ENCODE peak calls at places on chromosomes 4 and X, in seven cellular contexts. M is AG10803, Q is omental fat pad, X is foreskin fibroblast, E is GM12878, G is ovary, J is GM10248. T is an unnamed sample.
A peak's percentile ranks its signal among the peaks of the same experiment; 100 is the strongest.

GRCh38 chr4:154984148-154984547 is 203.1 kb downstream of the RBM46 start:
- DNase-seq in X (no peak), J (peak; percentile 12), Q (no peak), E (peak; percentile 32), M (no peak), G (no peak), T (no peak)

GRCh38 chr4:82380344-82380743 is 6.6 kb upstream of the HNRNPD start:
- DNase-seq in G (no peak), M (no peak), J (no peak), E (no peak), X (no peak), Q (no peak), T (peak; percentile 97)

GRCh38 chr4:118329849-118330248 is 23.0 kb downstream of the PRSS12 start:
- DNase-seq in E (no peak), G (no peak), X (no peak), J (no peak), Q (no peak), M (no peak), T (no peak)

GRCh38 chrX:6761251-6761650 is 226.3 kb upstream of the VCX3A start:
- DNase-seq in X (no peak), J (no peak), M (no peak), G (no peak), Q (no peak), E (no peak), T (no peak)

GRCh38 chrX:147476008-147476407 is 435.7 kb upstream of the FMR1 start:
- DNase-seq in J (peak; percentile 1), M (no peak), X (no peak), G (no peak), E (no peak), Q (no peak), T (peak; percentile 58)

GRCh38 chr4:19583827-19584569 is 667.7 kb upstream of the SLIT2 start:
- DNase-seq in Q (no peak), X (peak; percentile 4), G (no peak), J (no peak), M (peak; percentile 26), E (no peak), T (peak; percentile 90)

GRCh38 chr4:179867300-179867878 is 2375.8 kb upstream of the TENM3 start:
- DNase-seq in X (no peak), J (peak; percentile 56), E (peak; percentile 16), M (no peak), G (no peak), Q (no peak), T (peak; percentile 81)

GRCh38 chrX:36856849-36857248 is 151.3 kb upstream of the FAM47C start:
- DNase-seq in M (no peak), Q (no peak), X (no peak), J (no peak), E (no peak), G (no peak), T (peak; percentile 17)

GRCh38 chr4:85964298-85964697 is 395.6 kb downstream of the MAPK10 start:
- DNase-seq in J (no peak), X (no peak), Q (no peak), E (no peak), G (no peak), M (no peak), T (peak; percentile 26)

GRCh38 chr4:153062652-153063168 is 126.6 kb downstream of the FHDC1 start:
- DNase-seq in G (no peak), M (no peak), J (no peak), Q (no peak), E (no peak), X (no peak), T (no peak)

GRCh38 chr4:4377683-4378082 is 9.2 kb upstream of the NSG1 start:
- DNase-seq in Q (no peak), G (no peak), J (no peak), X (no peak), M (no peak), E (no peak), T (no peak)

GRCh38 chrX:132257116-132257515 is 37.9 kb upstream of the RAP2C start:
- DNase-seq in G (no peak), E (no peak), J (no peak), Q (no peak), X (peak; percentile 35), M (peak; percentile 72), T (no peak)

GRCh38 chrX:119062750-119063374 is 9.9 kb upstream of the CT47C1 start:
- DNase-seq in J (no peak), E (no peak), Q (no peak), X (peak; percentile 33), M (no peak), G (no peak), T (peak; percentile 33)

GRCh38 chr4:110196871-110197420 is 1.5 kb downstream of the ELOVL6 start:
- DNase-seq in X (peak; percentile 73), J (peak; percentile 46), M (peak; percentile 39), G (peak; percentile 37), E (no peak), Q (no peak), T (peak; percentile 48)

GRCh38 chrX:28189011-28189410 is 207.8 kb upstream of the DCAF8L1 start:
- DNase-seq in G (no peak), X (peak; percentile 15), E (no peak), M (no peak), Q (no peak), J (no peak), T (peak; percentile 83)

GRCh38 chr4:150931796-150932195 is 83.3 kb downstream of the LRBA start:
- DNase-seq in M (no peak), J (no peak), G (no peak), Q (no peak), E (no peak), X (no peak), T (no peak)

GRCh38 chr4:185730387-185730786 is 81.6 kb downstream of the SORBS2 start:
- DNase-seq in M (peak; percentile 35), J (no peak), G (no peak), Q (no peak), X (no peak), E (no peak), T (peak; percentile 76)

GRCh38 chrX:152635941-152636340 is 1.8 kb upstream of the GABRQ start:
- DNase-seq in Q (no peak), G (no peak), X (peak; percentile 74), M (peak; percentile 61), J (no peak), E (no peak), T (peak; percentile 66)

GRCh38 chr4:158998624-158999023 is 104.3 kb upstream of the RAPGEF2 start:
- DNase-seq in X (peak; percentile 60), G (no peak), E (no peak), J (no peak), M (peak; percentile 60), Q (no peak), T (peak; percentile 63)

GRCh38 chr4:62528874-62529273 is 1328.7 kb downstream of the ADGRL3 start:
- DNase-seq in X (no peak), E (no peak), M (no peak), J (no peak), Q (no peak), G (no peak), T (no peak)

GRCh38 chrX:118727686-118728339 is 407 bp downstream of the IL13RA1 start:
- DNase-seq in Q (no peak), E (no peak), X (peak; percentile 58), M (peak; percentile 34), J (no peak), G (peak; percentile 29), T (no peak)

GRCh38 chr4:88758264-88758663 is 60.6 kb upstream of the NAP1L5 start:
- DNase-seq in E (no peak), G (no peak), Q (no peak), X (peak; percentile 22), M (no peak), J (no peak), T (no peak)

DNA sequence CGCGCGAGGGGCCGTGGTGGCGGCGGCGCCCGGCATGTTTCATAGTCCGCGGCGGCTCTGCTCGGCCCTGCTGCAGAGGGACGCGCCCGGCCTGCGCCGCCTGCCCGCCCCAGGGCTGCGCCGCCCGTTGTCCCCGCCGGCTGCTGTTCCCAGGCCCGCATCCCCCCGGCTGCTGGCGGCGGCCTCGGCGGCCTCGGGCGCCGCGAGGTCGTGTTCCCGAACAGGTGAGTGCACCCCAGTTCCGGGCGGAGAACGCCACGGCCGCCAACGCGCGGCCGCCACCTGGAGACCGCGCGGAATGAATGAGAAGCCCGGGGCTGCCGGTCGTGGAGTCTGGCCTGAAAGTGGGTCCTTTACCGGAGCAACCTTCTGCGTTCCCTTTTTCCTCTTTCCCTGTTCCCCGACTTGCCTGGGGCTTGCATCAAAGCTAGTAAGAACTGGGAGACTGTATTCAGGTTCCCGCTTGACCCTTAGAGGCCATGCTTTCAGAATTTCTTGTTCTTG is 419 bp downstream of the NOCT start:
- DNase-seq in G (peak; percentile 21), X (peak; percentile 51), Q (no peak), J (peak; percentile 58), M (peak; percentile 21), E (no peak), T (peak; percentile 46)
- TF ChIP-seq CTCF in G (no peak), X (no peak), Q (no peak), J (no peak), M (no peak), E (no peak), T (no peak)

DNA sequence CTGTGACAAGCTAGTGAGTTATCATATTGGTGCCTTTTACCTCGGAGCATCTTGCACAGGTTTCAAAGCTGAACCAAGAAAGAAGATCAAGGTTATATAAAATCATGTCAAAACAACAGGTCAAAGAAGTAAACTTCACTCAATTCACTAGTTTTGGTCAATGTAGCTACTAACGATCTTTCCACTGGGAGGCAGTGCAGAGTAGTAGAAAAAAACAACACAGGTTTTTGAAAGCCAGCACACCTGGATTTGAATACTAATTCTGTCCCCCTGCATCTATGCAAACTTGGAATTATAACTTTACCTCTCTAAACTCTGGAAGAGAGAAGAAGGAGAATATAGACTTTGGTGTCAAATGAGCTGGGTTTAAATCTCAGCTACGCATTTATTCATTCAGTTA is 266.1 kb downstream of the GRIA3 start:
- DNase-seq in G (no peak), Q (no peak), M (no peak), X (peak; percentile 14), E (no peak), J (peak; percentile 3), T (peak; percentile 30)
- TF ChIP-seq CTCF in G (no peak), Q (no peak), M (peak; percentile 52), X (peak; percentile 32), E (peak; percentile 47), J (peak; percentile 25), T (peak; percentile 33)

DNA sequence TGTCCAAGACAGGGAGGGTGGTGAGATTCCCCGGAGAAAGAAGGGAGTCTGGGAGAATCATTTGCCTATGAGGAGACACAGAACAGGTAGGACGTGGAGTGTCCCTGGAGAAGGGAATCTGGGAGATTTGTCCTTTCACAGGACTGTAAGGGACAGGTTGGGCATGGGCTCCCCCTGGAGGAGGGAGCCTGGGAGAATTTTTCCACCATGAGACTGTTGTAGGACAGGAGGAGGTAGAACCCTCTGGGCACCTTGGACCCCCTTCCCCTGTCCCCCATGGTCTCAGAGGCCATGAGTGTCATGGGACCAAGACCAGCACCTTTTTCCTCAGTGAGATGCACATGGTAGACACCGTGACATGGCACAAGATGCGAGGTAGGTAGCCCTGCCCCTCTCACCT is 2.8 kb downstream of the PORCN start:
- DNase-seq in G (no peak), Q (no peak), M (no peak), E (no peak), J (no peak), X (peak; percentile 54), T (no peak)
- TF ChIP-seq CTCF in G (no peak), Q (no peak), M (peak; percentile 52), E (peak; percentile 18), J (peak; percentile 18), X (peak; percentile 39), T (no peak)

DNA sequence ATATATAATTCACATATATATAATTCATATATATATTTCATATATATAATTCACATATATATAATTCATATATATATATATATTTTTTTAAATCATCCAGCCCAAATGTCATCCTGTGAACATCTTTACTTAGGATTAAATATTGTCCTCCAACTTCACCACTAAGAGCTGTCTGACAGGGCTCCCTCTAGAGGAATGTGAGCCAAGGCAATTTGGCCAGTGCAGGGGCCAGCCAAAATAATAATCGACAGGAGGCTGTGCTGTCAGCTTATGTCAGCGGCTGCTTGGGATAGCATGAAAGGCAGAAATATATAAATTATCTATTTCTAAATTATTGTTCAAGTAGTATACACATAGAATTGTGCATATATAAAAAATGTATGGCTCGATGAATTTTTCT is 29.5 kb downstream of the EGFL6 start:
- DNase-seq in J (no peak), E (no peak), Q (no peak), X (peak; percentile 30), G (no peak), M (no peak), T (peak; percentile 47)
- TF ChIP-seq CTCF in J (peak; percentile 18), E (peak; percentile 9), Q (no peak), X (peak; percentile 36), G (no peak), M (peak; percentile 15), T (peak; percentile 27)

T was measured in MCF 10A.